ENCODE peak calls at places on chromosomes 6 and 20, in six cellular contexts. O is B cell; B is progenitor cell of endocrine pancreas; J is CD4-positive, alpha-beta T cell; S is cardiac fibroblast; R is GM06990. I is an unnamed sample.

GRCh38 chr6:152981989-152982767 is 663 bp downstream of the FBXO5 start:
- DNase-seq in R (no peak), B (peak), O (no peak), J (no peak), S (no peak), I (no peak)

GRCh38 chr20:57392512-57393271 is 1.5 kb downstream of the RBM38 start:
- DNase-seq in S (no peak), R (peak), J (peak), B (no peak), O (peak), I (no peak)

GRCh38 chr6:77466055-77467028 is 3.1 kb upstream of the HTR1B start:
- DNase-seq in J (no peak), S (peak), B (peak), R (peak), O (no peak), I (peak)

GRCh38 chr20:57195759-57196100 is 70.7 kb downstream of the BMP7 start:
- DNase-seq in J (no peak), S (no peak), B (no peak), R (no peak), O (no peak), I (no peak)

GRCh38 chr6:90226257-90226656 is 70.4 kb downstream of the BACH2 start:
- DNase-seq in S (no peak), O (no peak), B (no peak), R (no peak), J (no peak), I (no peak)

GRCh38 chr6:89655122-89655521 is 16.6 kb upstream of the LYRM2 start:
- DNase-seq in J (no peak), S (no peak), O (no peak), R (no peak), B (no peak), I (no peak)

GRCh38 chr6:11770546-11771466 is 7.8 kb downstream of the ADTRP start:
- DNase-seq in S (peak), B (no peak), R (peak), O (no peak), J (no peak), I (peak)

GRCh38 chr6:28981391-28981832 is 23.7 kb downstream of the ZNF311 start:
- DNase-seq in B (peak), S (peak), J (peak), R (peak), O (peak), I (peak)

GRCh38 chr20:5448449-5449118 is 131.8 kb upstream of the PROKR2 start:
- DNase-seq in J (no peak), S (peak), R (no peak), B (peak), O (peak), I (no peak)

GRCh38 chr20:45105317-45105716 is 4.4 kb upstream of the KCNS1 start:
- DNase-seq in B (no peak), R (no peak), O (no peak), S (no peak), J (no peak), I (no peak)

GRCh38 chr6:2396292-2396691 is 150.9 kb upstream of the GMDS start:
- DNase-seq in J (no peak), R (no peak), S (no peak), O (no peak), B (no peak), I (no peak)

GRCh38 chr20:43761396-43762340 is 34.9 kb upstream of the GTSF1L start:
- DNase-seq in O (no peak), B (no peak), S (no peak), R (no peak), J (no peak), I (no peak)

GRCh38 chr20:57500941-57501340 is 24.0 kb downstream of the CTCFL start:
- DNase-seq in R (no peak), B (no peak), J (no peak), O (no peak), S (no peak), I (no peak)

GRCh38 chr20:47610247-47610944 is 108.7 kb downstream of the NCOA3 start:
- DNase-seq in B (no peak), O (peak), R (peak), S (peak), J (peak), I (no peak)

GRCh38 chr6:165579151-165579550 is 83.9 kb downstream of the PDE10A start:
- DNase-seq in J (no peak), B (no peak), O (no peak), R (no peak), S (no peak), I (no peak)

GRCh38 chr6:53679446-53679933 is 13.9 kb upstream of the KLHL31 start:
- DNase-seq in R (no peak), S (peak), J (no peak), O (no peak), B (no peak), I (no peak)

GRCh38 chr6:31728767-31729514 is at the start of gene DDAH2:
- DNase-seq in J (no peak), B (no peak), R (no peak), S (no peak), O (no peak), I (no peak)
- TF ChIP-seq CTCF in J (no peak), B (peak), R (peak), S (peak), O (no peak), I (no peak)

DNA sequence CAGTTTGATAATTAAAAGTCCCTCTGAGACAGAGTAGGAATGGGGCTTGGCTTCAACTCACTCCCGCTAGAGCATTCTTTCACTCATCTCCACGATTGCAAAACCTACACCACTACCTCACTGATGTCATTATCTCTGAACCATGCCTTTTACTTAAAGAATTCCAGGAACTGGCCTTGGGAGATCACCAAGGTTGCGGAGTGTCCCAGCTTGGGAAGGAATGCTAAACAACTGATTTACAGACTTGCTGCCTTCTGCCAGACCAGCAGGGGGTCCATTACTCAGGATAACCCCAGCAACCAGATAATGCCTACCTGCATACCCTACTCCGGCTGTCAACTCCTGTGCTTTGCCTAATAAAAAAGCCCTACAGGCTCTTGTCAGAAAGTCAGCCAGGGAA is 102.2 kb upstream of the RALGAPA2 start:
- DNase-seq in O (no peak), R (no peak), S (no peak), B (no peak), J (no peak), I (no peak)
- TF ChIP-seq CTCF in O (no peak), R (no peak), S (no peak), B (peak), J (no peak), I (no peak)

DNA sequence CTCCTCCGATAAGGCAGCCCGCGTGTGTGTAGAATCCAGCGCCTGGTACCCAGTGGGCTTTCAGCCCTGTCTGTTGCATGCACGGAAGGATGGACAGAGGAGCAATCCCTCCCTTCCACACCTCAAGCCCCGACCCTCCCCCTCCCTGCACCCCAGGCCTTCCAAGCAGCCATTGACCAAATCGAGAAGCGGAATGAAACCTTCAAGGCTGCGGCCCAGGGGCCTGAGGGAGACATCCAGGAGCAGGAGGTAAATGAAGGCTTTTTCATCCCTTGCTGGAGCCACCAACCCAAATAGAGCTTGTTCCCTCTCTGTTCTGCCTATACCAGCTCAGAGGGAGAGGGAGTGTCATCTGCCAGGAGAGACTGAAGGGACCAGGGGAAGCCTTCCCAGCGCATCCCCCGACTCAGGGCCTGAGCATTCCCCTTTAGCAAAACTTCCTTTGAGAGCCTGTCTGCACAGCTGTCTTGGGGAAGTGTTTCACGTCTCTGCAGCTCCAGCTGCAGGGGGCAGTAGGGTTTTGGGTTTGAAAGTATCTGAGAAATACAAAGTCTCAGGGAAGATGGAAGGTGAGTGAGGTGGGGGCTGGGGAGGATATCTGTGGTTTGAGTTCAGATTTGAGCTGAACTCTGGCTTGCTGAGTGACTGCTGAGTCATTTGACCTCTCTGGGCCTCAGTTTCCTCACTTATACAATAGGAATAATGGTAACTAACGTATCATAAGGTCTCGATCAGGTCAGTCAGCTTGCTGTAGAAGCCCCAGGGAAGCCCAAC is 16.1 kb downstream of the FGD2 start:
- DNase-seq in R (no peak), O (peak), B (no peak), J (peak), S (peak), I (no peak)
- TF ChIP-seq CTCF in R (no peak), O (no peak), B (peak), J (peak), S (peak), I (no peak)

GRCh38 chr20:7903429-7903828 is 36.8 kb downstream of the HAO1 start:
- DNase-seq in S (no peak), J (no peak), B (no peak), R (no peak), O (no peak), I (no peak)
- TF ChIP-seq CTCF in S (no peak), J (no peak), B (no peak), R (no peak), O (no peak), I (no peak)

I was measured in mesothelial cell of epicardium.